ENCODE peak calls at places on chromosome 7, in nine cellular contexts. W, U, L, R, F, V, Y, H and I are unnamed samples.

GRCh38 chr7:17462059-17462695 is 163.7 kb downstream of the AHR start:
- DNase-seq in H (no peak), L (no peak), Y (no peak), W (no peak), V (peak), U (no peak), F (no peak), R (no peak), I (no peak)

GRCh38 chr7:30143748-30144251 is 9.0 kb downstream of the MTURN start:
- DNase-seq in Y (no peak), F (no peak), R (no peak), V (peak), W (no peak), L (no peak), U (no peak), H (peak), I (no peak)

GRCh38 chr7:66374141-66374540 is 169.0 kb downstream of the TPST1 start:
- DNase-seq in U (no peak), Y (no peak), R (no peak), L (no peak), F (no peak), W (no peak), H (no peak), V (no peak), I (no peak)

GRCh38 chr7:56063500-56063881 is 595 bp upstream of the SUMF2 start:
- DNase-seq in F (no peak), R (no peak), V (no peak), Y (no peak), U (no peak), W (no peak), L (no peak), H (no peak), I (no peak)

GRCh38 chr7:147485660-147486210 is 1104.8 kb upstream of the C7orf33 start:
- DNase-seq in U (no peak), H (no peak), W (no peak), V (peak), R (no peak), L (no peak), Y (no peak), F (no peak), I (peak)

GRCh38 chr7:93575555-93576397 is 1.3 kb upstream of the CALCR start:
- DNase-seq in L (no peak), R (no peak), V (no peak), W (peak), F (no peak), U (no peak), H (no peak), Y (no peak), I (peak)

GRCh38 chr7:140084972-140085371 is 22.2 kb upstream of the PARP12 start:
- DNase-seq in R (no peak), H (no peak), W (peak), V (no peak), U (peak), L (peak), F (no peak), Y (no peak), I (no peak)

GRCh38 chr7:98240961-98241673 is 10.9 kb downstream of the TECPR1 start:
- DNase-seq in L (no peak), F (no peak), R (no peak), H (no peak), V (peak), Y (no peak), U (peak), W (peak), I (no peak)

GRCh38 chr7:106775552-106775936 is 89.5 kb upstream of the PIK3CG start:
- DNase-seq in R (peak), Y (no peak), U (no peak), V (peak), F (no peak), H (no peak), W (no peak), L (no peak), I (peak)

GRCh38 chr7:155090647-155091046 is 20.5 kb downstream of the HTR5A start:
- DNase-seq in H (no peak), Y (no peak), U (peak), F (no peak), L (peak), V (no peak), R (peak), W (no peak), I (no peak)